ENCODE peak calls at places on chromosomes 12 and 14, in nine cellular contexts. One of them, this sample, is unnamed.

GRCh38 chr12:2957816-2958431 is 1.3 kb upstream of the TEAD4 start:
- DNase-seq in activated CD4-positive, alpha-beta T cell treated with anti-CD3 and anti-CD28 coated beads for 36 hours: no peak
- DNase-seq in GM12891: no peak
- DNase-seq in SHP77: no peak
- DNase-seq in uterus: no peak
- DNase-seq in Calu3: no peak
- DNase-seq in transverse colon: no peak
- DNase-seq in HuH-7.5: no peak
- DNase-seq in amniotic stem cell: no peak
- DNase-seq in this sample: peak

GRCh38 chr12:112198120-112198733 is 72.9 kb downstream of the TRAFD1 start:
- DNase-seq in activated CD4-positive, alpha-beta T cell treated with anti-CD3 and anti-CD28 coated beads for 36 hours: peak
- DNase-seq in GM12891: peak
- DNase-seq in SHP77: peak
- DNase-seq in uterus: no peak
- DNase-seq in Calu3: peak
- DNase-seq in transverse colon: peak
- DNase-seq in HuH-7.5: peak
- DNase-seq in amniotic stem cell: peak
- DNase-seq in this sample: peak

GRCh38 chr12:104742551-104742961 is 215.5 kb downstream of the SLC41A2 start:
- DNase-seq in activated CD4-positive, alpha-beta T cell treated with anti-CD3 and anti-CD28 coated beads for 36 hours: no peak
- DNase-seq in GM12891: no peak
- DNase-seq in SHP77: peak
- DNase-seq in uterus: no peak
- DNase-seq in Calu3: no peak
- DNase-seq in transverse colon: no peak
- DNase-seq in HuH-7.5: no peak
- DNase-seq in amniotic stem cell: no peak
- DNase-seq in this sample: no peak

GRCh38 chr12:94126067-94126466 is 22.3 kb upstream of the PLXNC1 start:
- DNase-seq in activated CD4-positive, alpha-beta T cell treated with anti-CD3 and anti-CD28 coated beads for 36 hours: no peak
- DNase-seq in GM12891: no peak
- DNase-seq in SHP77: no peak
- DNase-seq in uterus: no peak
- DNase-seq in Calu3: no peak
- DNase-seq in transverse colon: no peak
- DNase-seq in HuH-7.5: no peak
- DNase-seq in amniotic stem cell: no peak
- DNase-seq in this sample: no peak

GRCh38 chr12:977163-977562 is 13.9 kb upstream of the ERC1 start:
- DNase-seq in activated CD4-positive, alpha-beta T cell treated with anti-CD3 and anti-CD28 coated beads for 36 hours: no peak
- DNase-seq in GM12891: no peak
- DNase-seq in SHP77: no peak
- DNase-seq in uterus: no peak
- DNase-seq in Calu3: no peak
- DNase-seq in transverse colon: no peak
- DNase-seq in HuH-7.5: no peak
- DNase-seq in amniotic stem cell: no peak
- DNase-seq in this sample: no peak

GRCh38 chr12:94595152-94595551 is 55.2 kb downstream of the TMCC3 start:
- DNase-seq in activated CD4-positive, alpha-beta T cell treated with anti-CD3 and anti-CD28 coated beads for 36 hours: no peak
- DNase-seq in GM12891: no peak
- DNase-seq in SHP77: no peak
- DNase-seq in uterus: no peak
- DNase-seq in Calu3: peak
- DNase-seq in transverse colon: no peak
- DNase-seq in HuH-7.5: no peak
- DNase-seq in amniotic stem cell: no peak
- DNase-seq in this sample: no peak

GRCh38 chr14:54182419-54183040 is 214.3 kb upstream of the CDKN3 start:
- DNase-seq in activated CD4-positive, alpha-beta T cell treated with anti-CD3 and anti-CD28 coated beads for 36 hours: no peak
- DNase-seq in GM12891: no peak
- DNase-seq in SHP77: no peak
- DNase-seq in uterus: no peak
- DNase-seq in Calu3: peak
- DNase-seq in transverse colon: no peak
- DNase-seq in HuH-7.5: no peak
- DNase-seq in amniotic stem cell: no peak
- DNase-seq in this sample: peak

GRCh38 chr12:75877588-75878381 is 153.8 kb downstream of the PHLDA1 start:
- DNase-seq in activated CD4-positive, alpha-beta T cell treated with anti-CD3 and anti-CD28 coated beads for 36 hours: no peak
- DNase-seq in GM12891: no peak
- DNase-seq in SHP77: no peak
- DNase-seq in uterus: no peak
- DNase-seq in Calu3: no peak
- DNase-seq in transverse colon: no peak
- DNase-seq in HuH-7.5: no peak
- DNase-seq in amniotic stem cell: no peak
- DNase-seq in this sample: peak

GRCh38 chr14:69636051-69636639 is 24.7 kb downstream of the SUSD6 start:
- DNase-seq in activated CD4-positive, alpha-beta T cell treated with anti-CD3 and anti-CD28 coated beads for 36 hours: peak
- DNase-seq in GM12891: no peak
- DNase-seq in SHP77: no peak
- DNase-seq in uterus: no peak
- DNase-seq in Calu3: no peak
- DNase-seq in transverse colon: no peak
- DNase-seq in HuH-7.5: no peak
- DNase-seq in amniotic stem cell: no peak
- DNase-seq in this sample: no peak

GRCh38 chr12:111942557-111942956 is 70.4 kb downstream of the TMEM116 start:
- DNase-seq in activated CD4-positive, alpha-beta T cell treated with anti-CD3 and anti-CD28 coated beads for 36 hours: peak
- DNase-seq in GM12891: no peak
- DNase-seq in SHP77: no peak
- DNase-seq in uterus: no peak
- DNase-seq in Calu3: peak
- DNase-seq in transverse colon: peak
- DNase-seq in HuH-7.5: no peak
- DNase-seq in amniotic stem cell: peak
- DNase-seq in this sample: peak

GRCh38 chr12:29039013-29039412 is 110.1 kb upstream of the FAR2 start:
- DNase-seq in activated CD4-positive, alpha-beta T cell treated with anti-CD3 and anti-CD28 coated beads for 36 hours: no peak
- DNase-seq in GM12891: no peak
- DNase-seq in SHP77: no peak
- DNase-seq in uterus: peak
- DNase-seq in Calu3: no peak
- DNase-seq in transverse colon: no peak
- DNase-seq in HuH-7.5: no peak
- DNase-seq in amniotic stem cell: no peak
- DNase-seq in this sample: peak

This sample was measured in iris pigment epithelial cell.